ENCODE peak calls at places on chromosomes 12 and 14, in five cellular contexts. U, V, G, A and S are unnamed samples.

GRCh38 chr14:99968156-99968920 is 96.9 kb upstream of the EVL start:
- DNase-seq in A (no peak), U (no peak), G (no peak), V (no peak), S (no peak)

GRCh38 chr12:53664191-53664590 is 11.7 kb downstream of the ATP5MC2 start:
- DNase-seq in G (no peak), A (no peak), V (no peak), U (no peak), S (no peak)

GRCh38 chr14:100618763-100619320 is 31.6 kb upstream of the BEGAIN start:
- DNase-seq in A (no peak), V (no peak), U (no peak), G (no peak), S (no peak)

GRCh38 chr14:60707858-60708257 is 16.3 kb downstream of the SIX4 start:
- DNase-seq in V (no peak), A (no peak), G (no peak), U (no peak), S (no peak)

GRCh38 chr14:91108941-91109611 is 4.8 kb upstream of the DGLUCY start:
- DNase-seq in G (no peak), V (no peak), U (no peak), A (no peak), S (no peak)

GRCh38 chr12:46354111-46354798 is 18.3 kb downstream of the SLC38A2 start:
- DNase-seq in V (no peak), U (no peak), A (no peak), G (no peak), S (no peak)

GRCh38 chr12:102971227-102971626 is 13.8 kb downstream of the ASCL1 start:
- DNase-seq in U (no peak), A (no peak), V (no peak), G (no peak), S (no peak)

GRCh38 chr14:61610900-61611299 is 84.4 kb upstream of the HIF1A start:
- DNase-seq in U (no peak), A (no peak), V (no peak), G (no peak), S (no peak)

GRCh38 chr12:1080520-1081223 is 89.6 kb downstream of the ERC1 start:
- DNase-seq in V (no peak), U (no peak), A (no peak), G (no peak), S (no peak)

GRCh38 chr12:54522213-54522612 is 24.7 kb downstream of the NCKAP1L start:
- DNase-seq in V (no peak), U (no peak), G (no peak), A (no peak), S (no peak)

GRCh38 chr12:114692558-114693531 is 8.9 kb upstream of the TBX3 start:
- DNase-seq in U (no peak), G (no peak), A (no peak), V (no peak), S (no peak)

GRCh38 chr12:53499261-53500118 is at the start of gene MAP3K12:
- DNase-seq in V (no peak), U (peak; percentile 32), A (peak; percentile 71), G (peak; percentile 57), S (peak; percentile 44)